ENCODE peak calls at places on chromosomes 1 and 21, in six cellular contexts. K is left ventricle myocardium inferior, T is Panc1, C is heart right ventricle, J is choroid plexus epithelial cell, F is breast epithelium. V is an unnamed sample.

GRCh38 chr1:230104395-230105244 is 37.6 kb downstream of the GALNT2 start:
- DNase-seq in J (peak), T (peak), F (peak), K (peak), C (peak), V (peak)

GRCh38 chr1:116945421-116945820 is 35.7 kb downstream of the PTGFRN start:
- DNase-seq in C (no peak), K (no peak), F (no peak), T (no peak), J (no peak), V (no peak)

GRCh38 chr1:8396912-8397406 is 79.0 kb downstream of the SLC45A1 start:
- DNase-seq in J (peak), T (peak), F (no peak), K (no peak), C (no peak), V (peak)

GRCh38 chr1:181985281-181985680 is 76.2 kb downstream of the ZNF648 start:
- DNase-seq in F (no peak), C (no peak), J (no peak), K (no peak), T (no peak), V (no peak)

GRCh38 chr1:204758601-204759000 is 73.1 kb upstream of the LRRN2 start:
- DNase-seq in T (no peak), C (no peak), J (no peak), K (no peak), F (no peak), V (no peak)

GRCh38 chr21:34792504-34793089 is 123.8 kb downstream of the CLIC6 start:
- DNase-seq in F (no peak), C (no peak), J (no peak), T (no peak), K (no peak), V (no peak)

GRCh38 chr1:30719406-30720270 is 3.7 kb downstream of the MATN1 start:
- DNase-seq in C (no peak), J (peak), K (no peak), T (peak), F (no peak), V (peak)

GRCh38 chr1:36367067-36367466 is 18.7 kb downstream of the STK40 start:
- DNase-seq in J (no peak), F (no peak), T (no peak), K (no peak), C (no peak), V (no peak)

GRCh38 chr1:26555550-26555981 is 26.0 kb downstream of the RPS6KA1 start:
- DNase-seq in C (no peak), J (no peak), T (no peak), K (no peak), F (no peak), V (peak)

GRCh38 chr1:66331641-66332523 is 202.1 kb upstream of the SGIP1 start:
- DNase-seq in C (peak), F (no peak), K (peak), J (peak), T (no peak), V (peak)

GRCh38 chr1:147534386-147534785 is 6.9 kb upstream of the BCL9 start:
- DNase-seq in K (no peak), J (peak), F (no peak), T (no peak), C (no peak), V (no peak)

GRCh38 chr1:167474191-167474641 is 44.1 kb downstream of the CD247 start:
- DNase-seq in K (no peak), F (peak), T (no peak), J (no peak), C (no peak), V (no peak)

GRCh38 chr1:204072951-204073836 is at the start of gene SOX13:
- DNase-seq in J (peak), C (peak), T (peak), K (peak), F (peak), V (peak)

GRCh38 chr1:11979818-11980675 is at the start of gene MFN2:
- DNase-seq in K (peak), F (peak), C (peak), T (peak), J (peak), V (peak)

GRCh38 chr1:48249868-48250267 is 27.4 kb downstream of the SLC5A9 start:
- DNase-seq in J (no peak), K (no peak), C (no peak), T (no peak), F (no peak), V (no peak)

GRCh38 chr21:42639646-42640152 is 13.7 kb upstream of the PDE9A start:
- DNase-seq in F (no peak), K (no peak), J (no peak), T (no peak), C (no peak), V (no peak)

GRCh38 chr1:231861541-231862481 is 235.2 kb downstream of the DISC1 start:
- DNase-seq in F (no peak), J (peak), T (no peak), K (no peak), C (no peak), V (peak)

GRCh38 chr21:36591326-36591970 is 107.5 kb upstream of the SIM2 start:
- DNase-seq in J (no peak), C (no peak), T (no peak), F (no peak), K (no peak), V (no peak)

DNA sequence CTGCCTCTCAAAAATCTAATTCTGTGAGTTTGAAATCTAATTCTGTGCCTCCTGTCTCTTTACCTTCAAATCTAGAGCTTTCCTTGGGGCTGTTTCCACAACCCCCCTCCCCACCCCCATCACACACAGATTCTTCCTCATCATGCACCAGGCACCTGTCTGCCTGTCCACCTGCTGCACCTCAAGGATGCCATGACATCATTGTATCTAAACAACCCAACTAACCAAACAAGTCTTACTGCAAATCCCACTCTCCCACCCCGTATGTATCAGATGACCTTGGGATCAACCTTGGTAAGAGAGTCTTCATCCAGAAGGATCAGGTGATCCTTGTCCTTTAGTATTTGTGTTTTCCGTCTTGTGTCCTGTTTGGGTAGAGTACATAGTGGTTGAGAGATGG is 102.7 kb upstream of the SIM2 start:
- DNase-seq in K (no peak), F (no peak), C (no peak), J (no peak), T (no peak), V (no peak)
- H3K4me3 ChIP-seq in K (no peak), F (no peak), C (no peak), J (no peak), T (no peak), V (no peak)

GRCh38 chr1:13573586-13573985 is 10.0 kb upstream of the PDPN start:
- DNase-seq in T (no peak), F (no peak), C (no peak), K (no peak), J (no peak), V (no peak)

DNA sequence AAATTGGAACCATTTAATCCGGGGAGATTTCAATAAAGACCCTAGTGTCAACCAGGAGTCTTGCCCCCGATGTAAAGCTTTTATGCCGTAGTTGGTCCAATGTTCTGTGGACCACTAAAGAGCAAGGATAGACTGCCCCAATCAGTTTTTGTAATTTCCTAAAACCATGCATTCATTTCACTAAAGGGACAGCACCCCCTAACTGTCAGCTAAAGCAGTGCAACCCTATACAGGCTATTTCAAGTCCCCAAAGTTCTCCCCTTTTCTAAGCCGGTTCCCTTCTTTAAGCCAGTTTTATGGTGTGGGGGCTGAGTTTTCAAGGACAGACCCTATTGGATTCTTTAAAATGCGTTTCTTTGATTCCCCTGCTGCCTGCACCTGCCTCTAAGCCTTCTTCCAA is 12.7 kb upstream of the PDPN start:
- DNase-seq in J (peak), C (no peak), T (no peak), F (no peak), K (no peak), V (no peak)
- TF ChIP-seq CTCF in J (peak), C (peak), T (peak), F (no peak), K (peak), V (peak)

GRCh38 chr1:40386311-40386778 is 12.8 kb downstream of the SMAP2 start:
- DNase-seq in K (no peak), F (no peak), C (no peak), J (no peak), T (no peak), V (no peak)
- H3K4me3 ChIP-seq in K (peak), F (no peak), C (peak), J (no peak), T (no peak), V (no peak)

GRCh38 chr1:239308701-239309333 is 77.6 kb upstream of the CHRM3 start:
- DNase-seq in J (peak), K (no peak), F (no peak), T (peak), C (no peak), V (no peak)
- TF ChIP-seq CTCF in J (peak), K (peak), F (no peak), T (peak), C (peak), V (peak)

GRCh38 chr1:115337633-115338456 is at the start of gene NGF:
- DNase-seq in C (peak), T (no peak), F (no peak), K (peak), J (peak), V (peak)
- H3K4me3 ChIP-seq in C (peak), T (peak), F (peak), K (peak), J (peak), V (peak)

GRCh38 chr21:39022901-39023693 is 160.2 kb downstream of the PSMG1 start:
- DNase-seq in C (peak), K (peak), F (no peak), T (no peak), J (peak), V (peak)
- TF ChIP-seq CTCF in C (peak), K (peak), F (no peak), T (no peak), J (peak), V (peak)

DNA sequence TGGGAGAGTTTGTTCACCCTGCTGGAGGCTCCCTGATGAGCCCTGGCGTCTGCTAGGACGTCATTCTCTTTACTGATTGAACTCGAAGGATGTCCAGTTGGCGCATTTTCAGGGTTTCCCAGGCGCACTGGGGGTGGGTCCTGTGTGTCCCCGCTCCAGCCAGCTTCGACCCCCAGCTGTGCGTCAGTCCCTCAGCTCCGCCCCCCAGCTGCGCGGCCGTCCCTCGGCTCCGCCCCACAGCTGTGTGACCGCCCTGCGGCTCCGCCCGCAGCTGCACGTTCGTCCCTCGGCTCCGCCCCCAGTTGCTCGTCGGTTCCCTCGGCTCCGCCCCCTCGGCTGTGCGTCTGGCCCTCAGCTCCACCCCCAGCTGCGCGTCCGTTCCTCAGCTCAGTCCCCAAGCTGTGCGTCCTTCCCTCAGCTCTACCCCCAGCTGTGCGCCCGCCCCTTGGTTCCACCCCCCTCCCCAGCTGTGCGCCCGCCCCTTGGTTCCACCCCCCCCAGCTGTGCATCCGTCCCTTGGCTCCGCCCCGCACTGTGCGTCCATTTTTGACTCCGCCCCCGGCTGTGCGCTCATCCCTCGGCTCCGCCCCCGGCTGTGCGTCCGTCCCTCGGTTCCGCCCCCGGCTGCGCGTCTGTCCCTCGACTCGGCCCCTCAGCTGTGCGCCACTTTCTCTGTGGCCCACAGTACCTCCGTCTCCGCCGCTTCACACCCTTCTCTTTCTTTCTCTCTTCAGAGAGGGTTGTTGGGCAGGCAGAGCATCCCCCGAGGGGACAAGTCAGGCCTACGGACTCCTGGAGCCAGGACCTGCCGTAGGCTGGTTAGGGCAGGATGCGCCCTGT is 61.3 kb downstream of the FAAP20 start:
- DNase-seq in J (peak), K (peak), T (peak), C (peak), F (peak), V (peak)
- H3K4me3 ChIP-seq in J (peak), K (peak), T (peak), C (peak), F (peak), V (peak)

V was measured in fibroblast of pulmonary artery.